ENCODE peak calls at places on chromosomes 3 and 15, in ten cellular contexts. M is gastrocnemius medialis, L is left ventricle myocardium inferior, K is SK-N-SH, I is cardiac muscle cell, W is IMR-90, O is pancreas, G is AG04450, J is HCT116, B is RWPE2. U is an unnamed sample.

GRCh38 chr15:77858677-77859490 is 218.6 kb downstream of the TBC1D2B start:
- DNase-seq in M (no peak), L (no peak), K (no peak), I (no peak), W (no peak), O (peak), G (no peak), J (no peak), B (no peak), U (no peak)

GRCh38 chr3:126137490-126138130 is 42.8 kb downstream of the ALDH1L1 start:
- DNase-seq in M (peak), L (no peak), K (no peak), I (no peak), W (no peak), O (peak), G (no peak), J (no peak), B (no peak), U (no peak)

GRCh38 chr15:62594017-62594416 is 428.9 kb upstream of the C2CD4B start:
- DNase-seq in M (no peak), L (no peak), K (no peak), I (no peak), W (no peak), O (no peak), G (no peak), J (no peak), B (no peak), U (no peak)

GRCh38 chr3:29285356-29286070 is 4.6 kb downstream of the RBMS3 start:
- DNase-seq in M (no peak), L (no peak), K (no peak), I (peak), W (peak), O (no peak), G (no peak), J (no peak), B (no peak), U (no peak)

GRCh38 chr3:136186330-136186729 is 9.8 kb downstream of the MSL2 start:
- DNase-seq in M (peak), L (no peak), K (no peak), I (no peak), W (no peak), O (no peak), G (no peak), J (no peak), B (no peak), U (no peak)

GRCh38 chr3:72590732-72591192 is 257.5 kb downstream of the SHQ1 start:
- DNase-seq in M (no peak), L (no peak), K (no peak), I (peak), W (no peak), O (no peak), G (no peak), J (no peak), B (no peak), U (no peak)

GRCh38 chr3:151218136-151218535 is 15.1 kb upstream of the GPR171 start:
- DNase-seq in M (no peak), L (no peak), K (peak), I (no peak), W (no peak), O (no peak), G (no peak), J (no peak), B (no peak), U (no peak)

GRCh38 chr3:72657666-72658065 is 190.6 kb downstream of the SHQ1 start:
- DNase-seq in M (no peak), L (no peak), K (no peak), I (no peak), W (no peak), O (no peak), G (no peak), J (no peak), B (no peak), U (peak)

GRCh38 chr3:39103324-39103693 is 4.1 kb downstream of the GORASP1 start:
- DNase-seq in M (no peak), L (no peak), K (no peak), I (no peak), W (no peak), O (no peak), G (no peak), J (no peak), B (no peak), U (no peak)

GRCh38 chr3:43707998-43708397 is 17.3 kb downstream of the ABHD5 start:
- DNase-seq in M (no peak), L (no peak), K (no peak), I (no peak), W (peak), O (no peak), G (peak), J (peak), B (no peak), U (no peak)

GRCh38 chr15:87349181-87349580 is 907.4 kb downstream of the NTRK3 start:
- DNase-seq in M (no peak), L (no peak), K (peak), I (no peak), W (peak), O (no peak), G (no peak), J (no peak), B (no peak), U (no peak)

GRCh38 chr3:58459160-58459559 is 25.5 kb upstream of the PDHB start:
- DNase-seq in M (no peak), L (no peak), K (no peak), I (no peak), W (no peak), O (no peak), G (no peak), J (no peak), B (no peak), U (no peak)

GRCh38 chr3:178482981-178483380 is 53.3 kb upstream of the KCNMB2 start:
- DNase-seq in M (no peak), L (no peak), K (no peak), I (no peak), W (no peak), O (no peak), G (no peak), J (no peak), B (no peak), U (no peak)

GRCh38 chr3:23981955-23982354 is 36.9 kb downstream of the NR1D2 start:
- DNase-seq in M (no peak), L (no peak), K (no peak), I (no peak), W (no peak), O (no peak), G (no peak), J (no peak), B (no peak), U (no peak)

GRCh38 chr3:112308151-112308911 is 14.3 kb upstream of the SLC9C1 start:
- DNase-seq in M (no peak), L (no peak), K (peak), I (peak), W (peak), O (no peak), G (peak), J (no peak), B (peak), U (peak)

GRCh38 chr3:149589332-149589731 is 68.5 kb downstream of the WWTR1 start:
- DNase-seq in M (no peak), L (no peak), K (no peak), I (no peak), W (peak), O (no peak), G (no peak), J (no peak), B (no peak), U (no peak)

GRCh38 chr3:133169669-133170068 is 131.5 kb downstream of the TMEM108 start:
- DNase-seq in M (no peak), L (no peak), K (peak), I (no peak), W (no peak), O (no peak), G (no peak), J (no peak), B (no peak), U (no peak)

GRCh38 chr3:64082411-64082810 is 59.1 kb upstream of the PSMD6 start:
- DNase-seq in M (no peak), L (no peak), K (no peak), I (no peak), W (peak), O (no peak), G (no peak), J (no peak), B (no peak), U (no peak)

GRCh38 chr3:66355394-66355793 is 134.6 kb downstream of the SLC25A26 start:
- DNase-seq in M (no peak), L (no peak), K (no peak), I (no peak), W (no peak), O (no peak), G (no peak), J (no peak), B (no peak), U (no peak)

GRCh38 chr15:71801935-71802655 is 8.3 kb upstream of the NR2E3 start:
- DNase-seq in M (no peak), L (no peak), K (no peak), I (no peak), W (no peak), O (no peak), G (no peak), J (no peak), B (no peak), U (no peak)

GRCh38 chr15:80999623-81000036 is 1.1 kb upstream of the TLNRD1 start:
- DNase-seq in M (no peak), L (no peak), K (no peak), I (no peak), W (no peak), O (peak), G (no peak), J (peak), B (no peak), U (peak)

GRCh38 chr3:66035763-66036477 is 2.8 kb downstream of the MAGI1 start:
- DNase-seq in M (no peak), L (no peak), K (no peak), I (peak), W (no peak), O (no peak), G (no peak), J (no peak), B (no peak), U (no peak)

GRCh38 chr3:170726976-170727661 is 141.2 kb upstream of the SLC7A14 start:
- DNase-seq in M (no peak), L (no peak), K (no peak), I (no peak), W (peak), O (no peak), G (no peak), J (no peak), B (no peak), U (no peak)

GRCh38 chr3:3745693-3746092 is 53.5 kb upstream of the LRRN1 start:
- DNase-seq in M (no peak), L (no peak), K (no peak), I (no peak), W (no peak), O (no peak), G (no peak), J (no peak), B (no peak), U (no peak)

GRCh38 chr3:105490045-105490444 is 123.3 kb downstream of the ALCAM start:
- DNase-seq in M (no peak), L (no peak), K (no peak), I (no peak), W (no peak), O (no peak), G (no peak), J (no peak), B (no peak), U (no peak)

GRCh38 chr15:70268698-70269251 is 171.1 kb upstream of the TLE3 start:
- DNase-seq in M (no peak), L (no peak), K (no peak), I (no peak), W (no peak), O (no peak), G (no peak), J (no peak), B (no peak), U (peak)

GRCh38 chr3:194000100-194000499 is 135.8 kb upstream of the HES1 start:
- DNase-seq in M (peak), L (no peak), K (no peak), I (no peak), W (no peak), O (no peak), G (no peak), J (no peak), B (no peak), U (no peak)

GRCh38 chr3:167057586-167057985 is 322.5 kb downstream of the ZBBX start:
- DNase-seq in M (no peak), L (no peak), K (no peak), I (no peak), W (no peak), O (no peak), G (no peak), J (no peak), B (no peak), U (no peak)

GRCh38 chr15:66253296-66253642 is 281 bp downstream of the MEGF11 start:
- DNase-seq in M (no peak), L (no peak), K (no peak), I (no peak), W (no peak), O (no peak), G (no peak), J (no peak), B (no peak), U (peak)

GRCh38 chr3:188947983-188948657 is 223.7 kb upstream of the TPRG1 start:
- DNase-seq in M (peak), L (peak), K (peak), I (peak), W (peak), O (peak), G (no peak), J (peak), B (peak), U (peak)

GRCh38 chr3:185176756-185177359 is 24.0 kb upstream of the C3orf70 start:
- DNase-seq in M (no peak), L (peak), K (peak), I (peak), W (peak), O (peak), G (no peak), J (peak), B (no peak), U (no peak)

GRCh38 chr3:183818706-183819624 is 6.4 kb downstream of the MAP6D1 start:
- DNase-seq in M (no peak), L (no peak), K (no peak), I (no peak), W (no peak), O (no peak), G (no peak), J (no peak), B (no peak), U (no peak)

GRCh38 chr3:55591893-55592292 is 104.8 kb upstream of the WNT5A start:
- DNase-seq in M (no peak), L (no peak), K (no peak), I (no peak), W (peak), O (no peak), G (no peak), J (no peak), B (no peak), U (no peak)

GRCh38 chr3:34012102-34012461 is 213.7 kb downstream of the PDCD6IP start:
- DNase-seq in M (no peak), L (no peak), K (peak), I (no peak), W (peak), O (no peak), G (peak), J (peak), B (no peak), U (no peak)

GRCh38 chr15:41969851-41970431 is 2.4 kb downstream of the EHD4 start:
- DNase-seq in M (no peak), L (no peak), K (no peak), I (no peak), W (no peak), O (no peak), G (no peak), J (no peak), B (no peak), U (no peak)

GRCh38 chr15:91853501-91853967 is at the start of gene SLCO3A1:
- DNase-seq in M (peak), L (peak), K (peak), I (peak), W (peak), O (peak), G (no peak), J (no peak), B (peak), U (peak)

GRCh38 chr3:162492446-162493081 is 996.0 kb downstream of the OTOL1 start:
- DNase-seq in M (no peak), L (no peak), K (no peak), I (no peak), W (peak), O (no peak), G (peak), J (no peak), B (no peak), U (no peak)

GRCh38 chr3:160719710-160720109 is 36.3 kb upstream of the PPM1L start:
- DNase-seq in M (no peak), L (no peak), K (no peak), I (no peak), W (no peak), O (no peak), G (no peak), J (no peak), B (peak), U (no peak)

GRCh38 chr15:48680841-48681240 is 35.3 kb upstream of the FBN1 start:
- DNase-seq in M (no peak), L (no peak), K (no peak), I (no peak), W (peak), O (no peak), G (peak), J (no peak), B (no peak), U (no peak)
- H3K27ac ChIP-seq in M (no peak), L (no peak), K (peak), I (no peak), W (no peak), O (no peak), G (no peak), J (no peak), B (peak), U (no peak)

DNA sequence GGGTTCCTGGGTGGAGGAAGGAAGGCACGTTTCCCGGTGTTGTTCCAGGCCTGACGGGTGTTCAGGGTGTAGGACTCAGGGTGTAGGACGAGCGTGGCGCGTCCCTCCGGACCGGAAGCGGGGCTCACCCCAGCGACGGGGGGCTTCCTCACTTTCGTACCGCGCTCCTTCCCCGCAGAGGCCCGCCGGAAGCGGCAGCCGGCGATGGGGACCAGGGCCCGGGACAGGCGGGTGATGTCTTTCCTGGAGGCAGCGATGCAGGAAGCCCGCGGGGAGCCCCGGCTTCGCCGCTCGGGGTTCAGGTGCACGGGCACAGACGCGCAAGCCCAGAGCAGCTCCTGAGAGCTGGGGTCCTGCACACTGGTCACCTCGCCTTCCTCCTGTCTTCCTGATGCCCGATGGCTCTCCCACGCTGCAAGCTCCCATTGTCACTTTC is 13.4 kb downstream of the FOXL2NB start:
- DNase-seq in M (no peak), L (no peak), K (peak), I (no peak), W (no peak), O (no peak), G (no peak), J (no peak), B (no peak), U (peak)
- H3K4me3 ChIP-seq in M (no peak), L (peak), K (peak), I (no peak), W (no peak), O (no peak), G (no peak), J (no peak), B (no peak), U (no peak)

DNA sequence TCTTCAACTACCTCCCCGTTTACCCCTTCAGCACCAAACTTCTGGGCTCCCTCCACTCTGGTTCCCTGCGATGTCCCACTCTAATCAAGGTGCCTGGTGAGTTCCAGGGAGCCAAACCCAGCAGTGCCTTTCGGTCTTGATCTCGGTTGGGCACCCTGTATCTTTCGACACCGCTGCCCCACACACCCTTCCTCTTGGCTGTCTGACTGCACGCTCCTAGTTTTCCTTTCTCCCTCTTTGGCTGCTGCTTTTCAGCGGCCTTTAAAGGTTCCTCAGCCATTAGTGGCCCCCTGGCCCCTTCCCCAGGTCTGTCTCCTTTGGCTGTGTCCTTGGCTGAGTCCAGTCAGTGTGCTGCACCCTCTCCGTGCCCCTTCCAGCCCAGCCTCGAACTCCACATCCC is 784 bp downstream of the TTLL3 start:
- DNase-seq in M (no peak), L (no peak), K (no peak), I (no peak), W (no peak), O (no peak), G (no peak), J (no peak), B (no peak), U (no peak)
- H3K27ac ChIP-seq in M (peak), L (peak), K (no peak), I (no peak), W (no peak), O (no peak), G (no peak), J (no peak), B (no peak), U (peak)

GRCh38 chr3:108602249-108602934 is 12.9 kb downstream of the DZIP3 start:
- DNase-seq in M (no peak), L (no peak), K (no peak), I (peak), W (no peak), O (no peak), G (no peak), J (no peak), B (no peak), U (no peak)

GRCh38 chr3:108602935-108603294 is 13.4 kb downstream of the DZIP3 start:
- DNase-seq in M (no peak), L (no peak), K (no peak), I (no peak), W (no peak), O (no peak), G (no peak), J (no peak), B (no peak), U (no peak)

GRCh38 chr3:108605028-108605427 is 15.5 kb downstream of the DZIP3 start:
- DNase-seq in M (no peak), L (no peak), K (no peak), I (no peak), W (no peak), O (no peak), G (no peak), J (no peak), B (no peak), U (no peak)

GRCh38 chr3:108605491-108605890 is 16.0 kb downstream of the DZIP3 start:
- DNase-seq in M (no peak), L (no peak), K (no peak), I (no peak), W (no peak), O (no peak), G (no peak), J (no peak), B (no peak), U (no peak)

GRCh38 chr3:108603689-108604088 is 14.2 kb downstream of the DZIP3 start:
- DNase-seq in M (no peak), L (no peak), K (no peak), I (no peak), W (peak), O (no peak), G (no peak), J (no peak), B (no peak), U (no peak)
- H3K4me3 ChIP-seq in M (no peak), L (no peak), K (no peak), I (no peak), W (no peak), O (no peak), G (no peak), J (no peak), B (no peak), U (no peak)

GRCh38 chr3:16076564-16076963 is 97.9 kb upstream of the GALNT15 start:
- DNase-seq in M (no peak), L (no peak), K (no peak), I (no peak), W (no peak), O (no peak), G (no peak), J (no peak), B (no peak), U (no peak)
- H3K27ac ChIP-seq in M (no peak), L (no peak), K (no peak), I (no peak), W (no peak), O (no peak), G (no peak), J (no peak), B (no peak), U (no peak)

DNA sequence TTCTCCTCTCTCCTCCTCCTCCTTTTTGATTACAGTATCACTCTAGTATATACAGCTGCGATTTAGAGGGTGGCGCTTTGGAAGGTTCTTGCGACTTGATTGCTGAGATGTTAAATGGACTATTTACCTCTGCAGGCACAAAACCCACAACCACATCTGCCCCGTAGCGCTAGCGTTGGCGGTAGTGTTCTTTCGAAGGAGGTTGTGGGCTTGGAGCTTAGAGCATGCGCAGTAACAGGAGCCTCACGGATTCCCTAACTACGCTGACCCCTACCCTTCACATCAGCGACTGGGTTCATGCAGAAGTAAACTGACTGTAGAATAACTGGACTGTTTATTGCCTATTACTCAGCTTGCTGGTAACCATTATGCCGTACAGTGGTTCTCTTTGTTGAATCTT is 58.0 kb downstream of the CGGBP1 start:
- DNase-seq in M (no peak), L (no peak), K (peak), I (peak), W (no peak), O (no peak), G (no peak), J (no peak), B (no peak), U (no peak)
- H3K4me3 ChIP-seq in M (peak), L (peak), K (peak), I (peak), W (peak), O (no peak), G (peak), J (no peak), B (no peak), U (no peak)